ENCODE peak calls at places on chromosomes 12 and 14, in ten cellular contexts. F is AG09309, Z is B cell, O is MM.1S, T is epithelial cell of proximal tubule, B is WTC11, A is upper lobe of right lung, C is cardiac fibroblast, N is ovary, I is esophagus squamous epithelium. G is an unnamed sample.

GRCh38 chr12:46150735-46151134 is 118.1 kb downstream of the SLC38A1 start:
- DNase-seq in F (no peak), Z (no peak), O (no peak), T (no peak), B (no peak), A (no peak), C (no peak), N (no peak), I (no peak), G (no peak)

GRCh38 chr12:49296034-49296835 is 1.3 kb downstream of the PRPH start:
- DNase-seq in F (no peak), Z (peak), O (peak), T (no peak), B (peak), A (peak), C (no peak), N (peak), I (no peak), G (peak)

GRCh38 chr14:73710737-73711136 is 3.4 kb downstream of the PNMA1 start:
- DNase-seq in F (no peak), Z (no peak), O (no peak), T (no peak), B (no peak), A (no peak), C (no peak), N (no peak), I (no peak), G (no peak)

GRCh38 chr14:89813485-89814080 is 140.9 kb downstream of the EFCAB11 start:
- DNase-seq in F (peak), Z (no peak), O (no peak), T (no peak), B (peak), A (no peak), C (peak), N (no peak), I (no peak), G (no peak)

GRCh38 chr12:118034429-118035193 is 18.1 kb downstream of the RFC5 start:
- DNase-seq in F (peak), Z (no peak), O (peak), T (no peak), B (peak), A (no peak), C (peak), N (no peak), I (no peak), G (no peak)

GRCh38 chr14:70641548-70642312 is at the start of gene TTC9:
- DNase-seq in F (no peak), Z (peak), O (no peak), T (no peak), B (peak), A (peak), C (peak), N (peak), I (no peak), G (peak)

GRCh38 chr14:72565200-72565599 is 328.7 kb downstream of the DPF3 start:
- DNase-seq in F (no peak), Z (no peak), O (no peak), T (no peak), B (no peak), A (no peak), C (no peak), N (no peak), I (no peak), G (no peak)

GRCh38 chr14:99356031-99356430 is 84.0 kb upstream of the BCL11B start:
- DNase-seq in F (no peak), Z (no peak), O (no peak), T (no peak), B (no peak), A (peak), C (no peak), N (no peak), I (no peak), G (no peak)

GRCh38 chr14:90109858-90110257 is 48.1 kb downstream of the KCNK13 start:
- DNase-seq in F (no peak), Z (no peak), O (no peak), T (no peak), B (peak), A (no peak), C (no peak), N (no peak), I (no peak), G (no peak)

GRCh38 chr14:99564256-99564902 is 39.6 kb downstream of the CCDC85C start:
- DNase-seq in F (no peak), Z (no peak), O (no peak), T (no peak), B (no peak), A (no peak), C (peak), N (peak), I (no peak), G (no peak)

GRCh38 chr12:30997685-30998440 is 71.3 kb downstream of the TSPAN11 start:
- DNase-seq in F (no peak), Z (no peak), O (no peak), T (no peak), B (no peak), A (no peak), C (no peak), N (no peak), I (no peak), G (no peak)

GRCh38 chr12:115507951-115508722 is 769.4 kb downstream of the MED13L start:
- DNase-seq in F (no peak), Z (no peak), O (no peak), T (no peak), B (peak), A (no peak), C (no peak), N (no peak), I (no peak), G (no peak)
- TF ChIP-seq CTCF in F (no peak), Z (no peak), O (no peak), T (no peak), B (no peak), A (no peak), C (no peak), N (no peak), I (no peak), G (no peak)

GRCh38 chr12:6354539-6355393 is 12.9 kb upstream of the TNFRSF1A start:
- DNase-seq in F (no peak), Z (no peak), O (no peak), T (no peak), B (no peak), A (no peak), C (no peak), N (no peak), I (no peak), G (no peak)
- TF ChIP-seq CTCF in F (no peak), Z (no peak), O (no peak), T (no peak), B (no peak), A (no peak), C (no peak), N (no peak), I (no peak), G (no peak)

DNA sequence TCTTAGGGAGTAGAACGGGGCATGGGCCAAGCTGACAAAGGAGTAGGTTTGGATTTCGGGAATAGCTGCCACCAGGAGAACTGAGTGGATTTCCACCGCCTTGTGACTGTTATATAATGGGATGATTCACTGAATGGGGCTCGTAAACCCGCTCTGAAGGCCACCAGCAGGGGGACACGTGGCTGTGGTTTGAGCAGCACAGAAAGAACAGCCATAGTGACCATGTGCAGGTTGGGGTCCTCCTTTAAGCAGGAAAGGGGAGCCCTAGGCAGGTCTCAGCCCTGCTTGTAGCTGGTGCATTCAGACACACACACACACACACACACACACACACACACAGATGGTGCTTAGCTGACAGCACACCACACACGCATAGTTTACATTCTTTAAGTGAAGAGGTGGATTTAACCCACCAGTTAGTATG is 8.6 kb upstream of the ASB2 start:
- DNase-seq in F (peak), Z (no peak), O (no peak), T (no peak), B (peak), A (no peak), C (peak), N (peak), I (no peak), G (no peak)
- TF ChIP-seq CTCF in F (peak), Z (no peak), O (no peak), T (peak), B (no peak), A (peak), C (peak), N (no peak), I (peak), G (peak)

GRCh38 chr12:87866602-87867292 is 162.5 kb downstream of the C12orf50 start:
- DNase-seq in F (no peak), Z (no peak), O (no peak), T (no peak), B (no peak), A (no peak), C (peak), N (no peak), I (no peak), G (no peak)
- TF ChIP-seq CTCF in F (peak), Z (no peak), O (peak), T (peak), B (no peak), A (peak), C (peak), N (no peak), I (peak), G (peak)

GRCh38 chr14:105899071-105899641 is 372.8 kb downstream of the TMEM121 start:
- DNase-seq in F (no peak), Z (no peak), O (no peak), T (no peak), B (peak), A (no peak), C (no peak), N (no peak), I (no peak), G (no peak)
- TF ChIP-seq CTCF in F (no peak), Z (no peak), O (no peak), T (no peak), B (no peak), A (no peak), C (no peak), N (no peak), I (no peak), G (no peak)

G was measured in progenitor cell of endocrine pancreas.